ENCODE peak calls at places on chromosome 7, in seven cellular contexts. One of them, this sample, is unnamed.

GRCh38 chr7:780056-780455 is 52.2 kb upstream of the SUN1 start:
- DNase-seq in OCI-LY7: no peak
- DNase-seq in A549: no peak
- DNase-seq in hepatocyte: no peak
- DNase-seq in transverse colon: no peak
- DNase-seq in AG04450: no peak
- DNase-seq in esophagus squamous epithelium: no peak
- DNase-seq in this sample: no peak

GRCh38 chr7:92836489-92837213 is at the start of gene CDK6:
- DNase-seq in hepatocyte: peak
- DNase-seq in OCI-LY7: peak
- DNase-seq in A549: peak
- DNase-seq in AG04450: no peak
- DNase-seq in transverse colon: peak
- DNase-seq in esophagus squamous epithelium: no peak
- DNase-seq in this sample: peak

GRCh38 chr7:139523988-139524815 is 717 bp downstream of the CLEC2L start:
- DNase-seq in A549: no peak
- DNase-seq in esophagus squamous epithelium: no peak
- DNase-seq in OCI-LY7: no peak
- DNase-seq in AG04450: no peak
- DNase-seq in transverse colon: no peak
- DNase-seq in hepatocyte: no peak
- DNase-seq in this sample: no peak

GRCh38 chr7:4820968-4821471 is 40.8 kb downstream of the PAPOLB start:
- DNase-seq in hepatocyte: no peak
- DNase-seq in A549: no peak
- DNase-seq in OCI-LY7: no peak
- DNase-seq in transverse colon: no peak
- DNase-seq in esophagus squamous epithelium: no peak
- DNase-seq in AG04450: no peak
- DNase-seq in this sample: no peak

GRCh38 chr7:121279060-121279620 is 49.7 kb upstream of the WNT16 start:
- DNase-seq in esophagus squamous epithelium: no peak
- DNase-seq in transverse colon: no peak
- DNase-seq in OCI-LY7: no peak
- DNase-seq in A549: no peak
- DNase-seq in AG04450: no peak
- DNase-seq in hepatocyte: no peak
- DNase-seq in this sample: no peak

GRCh38 chr7:96800824-96801223 is 91.2 kb upstream of the SEM1 start:
- DNase-seq in hepatocyte: no peak
- DNase-seq in OCI-LY7: no peak
- DNase-seq in A549: no peak
- DNase-seq in AG04450: no peak
- DNase-seq in esophagus squamous epithelium: no peak
- DNase-seq in transverse colon: no peak
- DNase-seq in this sample: no peak

GRCh38 chr7:42456756-42457276 is 219.8 kb upstream of the GLI3 start:
- DNase-seq in AG04450: no peak
- DNase-seq in hepatocyte: no peak
- DNase-seq in A549: no peak
- DNase-seq in esophagus squamous epithelium: no peak
- DNase-seq in transverse colon: no peak
- DNase-seq in OCI-LY7: no peak
- DNase-seq in this sample: no peak

GRCh38 chr7:95972554-95972953 is 200.2 kb downstream of the DYNC1I1 start:
- DNase-seq in hepatocyte: peak
- DNase-seq in A549: no peak
- DNase-seq in transverse colon: no peak
- DNase-seq in esophagus squamous epithelium: no peak
- DNase-seq in OCI-LY7: no peak
- DNase-seq in AG04450: no peak
- DNase-seq in this sample: no peak

GRCh38 chr7:31883761-31884164 is 186.4 kb downstream of the PDE1C start:
- DNase-seq in AG04450: no peak
- DNase-seq in esophagus squamous epithelium: no peak
- DNase-seq in hepatocyte: no peak
- DNase-seq in OCI-LY7: no peak
- DNase-seq in A549: no peak
- DNase-seq in transverse colon: no peak
- DNase-seq in this sample: peak

GRCh38 chr7:40604601-40605438 is 470.0 kb downstream of the SUGCT start:
- DNase-seq in esophagus squamous epithelium: no peak
- DNase-seq in OCI-LY7: peak
- DNase-seq in A549: peak
- DNase-seq in transverse colon: peak
- DNase-seq in hepatocyte: peak
- DNase-seq in AG04450: peak
- DNase-seq in this sample: no peak

GRCh38 chr7:32515890-32516550 is 20.7 kb downstream of the AVL9 start:
- DNase-seq in OCI-LY7: no peak
- DNase-seq in esophagus squamous epithelium: no peak
- DNase-seq in AG04450: no peak
- DNase-seq in transverse colon: no peak
- DNase-seq in A549: no peak
- DNase-seq in hepatocyte: peak
- DNase-seq in this sample: no peak

GRCh38 chr7:150992833-150993302 is 2.1 kb downstream of the NOS3 start:
- DNase-seq in AG04450: no peak
- DNase-seq in hepatocyte: peak
- DNase-seq in A549: no peak
- DNase-seq in transverse colon: no peak
- DNase-seq in esophagus squamous epithelium: no peak
- DNase-seq in OCI-LY7: peak
- DNase-seq in this sample: no peak

GRCh38 chr7:3753868-3754267 is 452.8 kb downstream of the SDK1 start:
- DNase-seq in A549: no peak
- DNase-seq in esophagus squamous epithelium: no peak
- DNase-seq in AG04450: no peak
- DNase-seq in OCI-LY7: no peak
- DNase-seq in transverse colon: no peak
- DNase-seq in hepatocyte: no peak
- DNase-seq in this sample: no peak

GRCh38 chr7:105743351-105743812 is 133.0 kb downstream of the ATXN7L1 start:
- DNase-seq in hepatocyte: no peak
- DNase-seq in AG04450: no peak
- DNase-seq in OCI-LY7: no peak
- DNase-seq in A549: no peak
- DNase-seq in esophagus squamous epithelium: no peak
- DNase-seq in transverse colon: no peak
- DNase-seq in this sample: no peak

GRCh38 chr7:55185321-55185802 is 166.5 kb downstream of the EGFR start:
- DNase-seq in OCI-LY7: no peak
- DNase-seq in hepatocyte: no peak
- DNase-seq in transverse colon: no peak
- DNase-seq in esophagus squamous epithelium: no peak
- DNase-seq in AG04450: no peak
- DNase-seq in A549: no peak
- DNase-seq in this sample: no peak

GRCh38 chr7:77321300-77321699 is 94.8 kb downstream of the GSAP start:
- DNase-seq in transverse colon: no peak
- DNase-seq in OCI-LY7: no peak
- DNase-seq in AG04450: no peak
- DNase-seq in esophagus squamous epithelium: no peak
- DNase-seq in A549: no peak
- DNase-seq in hepatocyte: no peak
- DNase-seq in this sample: no peak

GRCh38 chr7:41097501-41097900 is 605.4 kb downstream of the INHBA start:
- DNase-seq in esophagus squamous epithelium: no peak
- DNase-seq in OCI-LY7: no peak
- DNase-seq in transverse colon: no peak
- DNase-seq in A549: no peak
- DNase-seq in AG04450: peak
- DNase-seq in hepatocyte: no peak
- DNase-seq in this sample: no peak

GRCh38 chr7:1693991-1694524 is 24.0 kb downstream of the ELFN1 start:
- DNase-seq in A549: no peak
- DNase-seq in OCI-LY7: no peak
- DNase-seq in AG04450: no peak
- DNase-seq in esophagus squamous epithelium: no peak
- DNase-seq in hepatocyte: peak
- DNase-seq in transverse colon: no peak
- DNase-seq in this sample: peak

GRCh38 chr7:29499932-29500331 is 63.7 kb upstream of the PRR15 start:
- DNase-seq in transverse colon: no peak
- DNase-seq in OCI-LY7: no peak
- DNase-seq in AG04450: no peak
- DNase-seq in hepatocyte: no peak
- DNase-seq in esophagus squamous epithelium: no peak
- DNase-seq in A549: no peak
- DNase-seq in this sample: no peak

GRCh38 chr7:149670288-149670687 is 103.1 kb downstream of the ZNF467 start:
- DNase-seq in esophagus squamous epithelium: no peak
- DNase-seq in AG04450: no peak
- DNase-seq in hepatocyte: peak
- DNase-seq in OCI-LY7: no peak
- DNase-seq in A549: no peak
- DNase-seq in transverse colon: peak
- DNase-seq in this sample: peak

GRCh38 chr7:64640504-64640903 is 25.4 kb upstream of the ZNF107 start:
- DNase-seq in transverse colon: no peak
- DNase-seq in OCI-LY7: no peak
- DNase-seq in hepatocyte: no peak
- DNase-seq in esophagus squamous epithelium: no peak
- DNase-seq in A549: no peak
- DNase-seq in AG04450: no peak
- DNase-seq in this sample: no peak

GRCh38 chr7:121633186-121633585 is 237.1 kb upstream of the FAM3C start:
- DNase-seq in hepatocyte: no peak
- DNase-seq in OCI-LY7: no peak
- DNase-seq in AG04450: no peak
- DNase-seq in transverse colon: no peak
- DNase-seq in A549: no peak
- DNase-seq in esophagus squamous epithelium: no peak
- DNase-seq in this sample: no peak

DNA sequence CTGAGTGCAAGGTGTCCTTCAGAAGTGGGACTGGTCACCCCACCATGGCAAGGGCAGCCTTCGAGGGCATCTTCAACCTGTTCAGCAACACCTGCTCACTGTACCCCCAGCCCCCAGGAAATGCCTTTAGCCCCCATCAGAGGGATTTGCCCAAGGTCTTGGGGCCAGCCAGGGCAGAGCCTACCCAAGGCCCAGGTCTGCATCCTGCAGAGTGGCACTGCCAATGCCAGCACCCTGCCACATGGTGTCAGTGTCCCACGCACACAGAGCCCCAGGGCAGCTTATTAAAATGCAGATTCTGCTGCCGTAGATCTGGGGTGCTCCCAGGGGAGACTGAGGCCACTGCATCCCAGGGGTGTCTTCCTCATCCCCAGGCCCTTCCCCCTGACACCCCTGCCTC is 106.2 kb upstream of the KCTD7 start:
- DNase-seq in transverse colon: no peak
- DNase-seq in hepatocyte: no peak
- DNase-seq in AG04450: no peak
- DNase-seq in A549: no peak
- DNase-seq in OCI-LY7: peak
- DNase-seq in esophagus squamous epithelium: no peak
- DNase-seq in this sample: no peak
- TF ChIP-seq CTCF in transverse colon: peak
- TF ChIP-seq CTCF in hepatocyte: peak
- TF ChIP-seq CTCF in AG04450: peak
- TF ChIP-seq CTCF in A549: peak
- TF ChIP-seq CTCF in OCI-LY7: peak
- TF ChIP-seq CTCF in esophagus squamous epithelium: no peak
- TF ChIP-seq CTCF in this sample: no peak

GRCh38 chr7:43649755-43650274 is 66.9 kb downstream of the STK17A start:
- DNase-seq in AG04450: no peak
- DNase-seq in hepatocyte: no peak
- DNase-seq in A549: no peak
- DNase-seq in esophagus squamous epithelium: no peak
- DNase-seq in transverse colon: peak
- DNase-seq in OCI-LY7: peak
- DNase-seq in this sample: no peak

GRCh38 chr7:43647772-43648643 is 65.1 kb downstream of the STK17A start:
- DNase-seq in transverse colon: peak
- DNase-seq in A549: peak
- DNase-seq in esophagus squamous epithelium: no peak
- DNase-seq in OCI-LY7: peak
- DNase-seq in hepatocyte: peak
- DNase-seq in AG04450: peak
- DNase-seq in this sample: peak

GRCh38 chr7:43647314-43647691 is 64.4 kb downstream of the STK17A start:
- DNase-seq in AG04450: no peak
- DNase-seq in esophagus squamous epithelium: no peak
- DNase-seq in hepatocyte: no peak
- DNase-seq in OCI-LY7: no peak
- DNase-seq in A549: no peak
- DNase-seq in transverse colon: no peak
- DNase-seq in this sample: peak

GRCh38 chr7:43650457-43651052 is 67.6 kb downstream of the STK17A start:
- DNase-seq in AG04450: peak
- DNase-seq in esophagus squamous epithelium: no peak
- DNase-seq in transverse colon: no peak
- DNase-seq in OCI-LY7: peak
- DNase-seq in hepatocyte: no peak
- DNase-seq in A549: no peak
- DNase-seq in this sample: peak

GRCh38 chr7:43648725-43649406 is 66.0 kb downstream of the STK17A start:
- DNase-seq in transverse colon: peak
- DNase-seq in AG04450: peak
- DNase-seq in hepatocyte: no peak
- DNase-seq in esophagus squamous epithelium: peak
- DNase-seq in A549: no peak
- DNase-seq in OCI-LY7: peak
- DNase-seq in this sample: no peak
- H3K4me3 ChIP-seq in transverse colon: no peak
- H3K4me3 ChIP-seq in AG04450: no peak
- H3K4me3 ChIP-seq in hepatocyte: no peak
- H3K4me3 ChIP-seq in esophagus squamous epithelium: no peak
- H3K4me3 ChIP-seq in A549: no peak
- H3K4me3 ChIP-seq in OCI-LY7: peak
- H3K4me3 ChIP-seq in this sample: no peak

GRCh38 chr7:138465046-138465445 is 5.0 kb downstream of the TRIM24 start:
- DNase-seq in A549: no peak
- DNase-seq in AG04450: no peak
- DNase-seq in hepatocyte: no peak
- DNase-seq in OCI-LY7: no peak
- DNase-seq in esophagus squamous epithelium: no peak
- DNase-seq in transverse colon: no peak
- DNase-seq in this sample: no peak
- H3K27ac ChIP-seq in A549: no peak
- H3K27ac ChIP-seq in AG04450: no peak
- H3K27ac ChIP-seq in hepatocyte: no peak
- H3K27ac ChIP-seq in OCI-LY7: no peak
- H3K27ac ChIP-seq in esophagus squamous epithelium: no peak
- H3K27ac ChIP-seq in transverse colon: no peak
- H3K27ac ChIP-seq in this sample: no peak

DNA sequence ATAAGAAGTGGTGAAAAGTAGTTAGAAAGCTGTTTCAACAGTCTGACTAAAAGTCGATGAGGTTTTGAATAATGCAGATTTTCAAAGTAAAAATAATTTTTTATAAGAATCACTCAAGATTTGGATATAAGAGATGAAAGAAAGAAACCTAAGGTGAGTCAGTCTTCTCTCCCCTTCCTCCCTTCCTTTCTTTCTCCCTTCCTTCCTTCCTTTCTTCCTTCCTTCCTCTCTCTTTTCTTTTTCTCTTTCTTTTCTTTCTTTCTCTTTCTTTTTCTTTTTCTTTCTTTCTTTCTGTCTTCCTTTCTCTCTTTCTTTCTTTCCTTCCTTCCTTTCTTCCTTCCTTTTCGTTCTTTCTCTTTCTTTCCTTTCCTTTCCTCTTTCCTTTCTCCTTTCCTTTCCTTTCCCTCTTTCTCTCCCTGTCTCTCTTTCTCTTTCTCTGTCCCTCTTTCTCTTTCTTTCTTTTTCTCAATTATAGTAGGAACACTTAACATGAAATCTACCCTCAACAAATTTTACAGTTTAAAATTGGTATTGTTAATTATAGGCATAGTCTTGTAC is 308.6 kb downstream of the ARL4A start:
- DNase-seq in AG04450: no peak
- DNase-seq in transverse colon: no peak
- DNase-seq in A549: no peak
- DNase-seq in OCI-LY7: no peak
- DNase-seq in hepatocyte: no peak
- DNase-seq in esophagus squamous epithelium: no peak
- DNase-seq in this sample: no peak
- TF ChIP-seq CTCF in AG04450: no peak
- TF ChIP-seq CTCF in transverse colon: no peak
- TF ChIP-seq CTCF in A549: no peak
- TF ChIP-seq CTCF in OCI-LY7: no peak
- TF ChIP-seq CTCF in hepatocyte: no peak
- TF ChIP-seq CTCF in esophagus squamous epithelium: no peak
- TF ChIP-seq CTCF in this sample: no peak

This sample was measured in uterus.